ENCODE peak calls at places on chromosomes 7 and 10, in ten cellular contexts. F is epithelial cell of esophagus; Y is tibial artery; P is esophagus squamous epithelium; H is CMK; J is activated effector memory CD4-positive, alpha-beta T cell treated with Interleukin-2 at 50 U/mL for 16 hours; A is activated T-cell treated with anti-CD3 and anti-CD28 coated beads for 1 hour; L is Kasumi-1; Z is effector memory CD8-positive, alpha-beta T cell; G is bronchial epithelial cell. U is an unnamed sample.

GRCh38 chr7:101362334-101363195 is at the start of gene COL26A1:
- DNase-seq in F (no peak), Y (no peak), P (no peak), H (no peak), J (no peak), A (no peak), L (peak), Z (no peak), G (no peak), U (peak)

GRCh38 chr7:102431617-102432298 is 1.6 kb upstream of the ORAI2 start:
- DNase-seq in F (peak), Y (no peak), P (no peak), H (no peak), J (peak), A (peak), L (peak), Z (peak), G (peak), U (peak)

GRCh38 chr7:131602994-131603372 is 46.6 kb upstream of the PODXL start:
- DNase-seq in F (peak), Y (no peak), P (no peak), H (no peak), J (no peak), A (no peak), L (no peak), Z (no peak), G (peak), U (peak)

GRCh38 chr10:77643795-77644468 is 6.3 kb upstream of the KCNMA1 start:
- DNase-seq in F (peak), Y (no peak), P (no peak), H (peak), J (no peak), A (no peak), L (peak), Z (no peak), G (peak), U (no peak)

GRCh38 chr7:120405652-120406051 is 132.7 kb downstream of the KCND2 start:
- DNase-seq in F (no peak), Y (no peak), P (no peak), H (no peak), J (no peak), A (no peak), L (no peak), Z (no peak), G (no peak), U (no peak)

GRCh38 chr10:12165036-12165435 is 30.7 kb downstream of the NUDT5 start:
- DNase-seq in F (no peak), Y (no peak), P (no peak), H (no peak), J (no peak), A (no peak), L (no peak), Z (no peak), G (no peak), U (no peak)

GRCh38 chr7:102978280-102978679 is 65.5 kb downstream of the LRRC17 start:
- DNase-seq in F (peak), Y (peak), P (no peak), H (no peak), J (no peak), A (no peak), L (no peak), Z (no peak), G (peak), U (no peak)

GRCh38 chr7:17075601-17076000 is 193.8 kb upstream of the AGR3 start:
- DNase-seq in F (no peak), Y (no peak), P (no peak), H (no peak), J (no peak), A (no peak), L (no peak), Z (no peak), G (no peak), U (no peak)

GRCh38 chr7:38881015-38881414 is 28.0 kb downstream of the VPS41 start:
- DNase-seq in F (peak), Y (no peak), P (no peak), H (no peak), J (no peak), A (no peak), L (no peak), Z (no peak), G (no peak), U (peak)

GRCh38 chr7:130367836-130368235 is 12.5 kb upstream of the CPA1 start:
- DNase-seq in F (no peak), Y (peak), P (no peak), H (no peak), J (no peak), A (no peak), L (no peak), Z (no peak), G (no peak), U (no peak)

GRCh38 chr10:75472685-75473084 is 41.3 kb downstream of the LRMDA start:
- DNase-seq in F (no peak), Y (no peak), P (no peak), H (no peak), J (no peak), A (no peak), L (peak), Z (no peak), G (no peak), U (no peak)

GRCh38 chr10:37854606-37855005 is 2.8 kb downstream of the ZNF248 start:
- DNase-seq in F (no peak), Y (no peak), P (no peak), H (no peak), J (no peak), A (no peak), L (no peak), Z (no peak), G (no peak), U (no peak)

GRCh38 chr7:112989531-112989930 is 97.1 kb downstream of the GPR85 start:
- DNase-seq in F (no peak), Y (no peak), P (no peak), H (no peak), J (no peak), A (no peak), L (no peak), Z (no peak), G (no peak), U (no peak)

GRCh38 chr10:11265486-11265885 is 247.8 kb downstream of the CELF2 start:
- DNase-seq in F (no peak), Y (no peak), P (no peak), H (no peak), J (no peak), A (no peak), L (no peak), Z (no peak), G (no peak), U (no peak)

GRCh38 chr7:636396-636795 is 90.1 kb upstream of the DNAAF5 start:
- DNase-seq in F (no peak), Y (peak), P (no peak), H (peak), J (no peak), A (peak), L (peak), Z (peak), G (no peak), U (peak)

GRCh38 chr7:27112361-27112760 is 9.9 kb upstream of the HOXA2 start:
- DNase-seq in F (no peak), Y (no peak), P (no peak), H (no peak), J (no peak), A (no peak), L (no peak), Z (no peak), G (no peak), U (no peak)

GRCh38 chr7:22726849-22727792 is at the start of gene IL6:
- DNase-seq in F (peak), Y (peak), P (no peak), H (no peak), J (no peak), A (no peak), L (peak), Z (no peak), G (peak), U (no peak)